ENCODE peak calls at places on chromosome 17, in nine cellular contexts. L is HuH-7.5; K is NCI-H2081; T is AG04449; Y is cardiac muscle cell; W is pulmonary artery endothelial cell; U is kidney tubule cell; N is COLO829; A is activated T-helper 1 cell treated with anti-CD3 and anti-CD28 coated beads, Interleukin-12 subunit alpha, Interleukin-12 subunit beta, Interleukin-2, Interleukin-4 antibody, amounts not matched to agents 30 ng/mL and 10 ng/mL and 1 ng/mL, durations not matched to agents 14 hours and 24 hours and 36 hours. O is an unnamed sample.

GRCh38 chr17:64131606-64132270 is 1.8 kb upstream of the ERN1 start:
- DNase-seq in L (no peak), K (no peak), T (no peak), Y (no peak), W (no peak), U (no peak), N (no peak), A (no peak), O (no peak)

GRCh38 chr17:37744961-37745800 is at the start of gene HNF1B:
- DNase-seq in L (peak), K (no peak), T (no peak), Y (no peak), W (no peak), U (peak), N (no peak), A (no peak), O (no peak)

GRCh38 chr17:1743094-1743452 is 402 bp downstream of the SERPINF2 start:
- DNase-seq in L (no peak), K (no peak), T (no peak), Y (no peak), W (no peak), U (no peak), N (no peak), A (no peak), O (no peak)

GRCh38 chr17:65374966-65375365 is 186.5 kb downstream of the AXIN2 start:
- DNase-seq in L (no peak), K (no peak), T (no peak), Y (no peak), W (no peak), U (no peak), N (no peak), A (no peak), O (no peak)

GRCh38 chr17:38967290-38967738 is at the start of gene FBXO47:
- DNase-seq in L (no peak), K (peak), T (no peak), Y (peak), W (peak), U (peak), N (peak), A (peak), O (no peak)

GRCh38 chr17:79183221-79184158 is 108.9 kb downstream of the ENGASE start:
- DNase-seq in L (no peak), K (no peak), T (no peak), Y (peak), W (no peak), U (peak), N (no peak), A (no peak), O (no peak)

GRCh38 chr17:40901981-40902862 is 17.2 kb upstream of the KRT20 start:
- DNase-seq in L (peak), K (peak), T (no peak), Y (no peak), W (no peak), U (peak), N (peak), A (no peak), O (no peak)

GRCh38 chr17:80025140-80025539 is 10.5 kb downstream of the TBC1D16 start:
- DNase-seq in L (no peak), K (peak), T (no peak), Y (peak), W (no peak), U (peak), N (no peak), A (no peak), O (no peak)

GRCh38 chr17:39921323-39921722 is 2.9 kb upstream of the GSDMB start:
- DNase-seq in L (no peak), K (no peak), T (no peak), Y (no peak), W (no peak), U (no peak), N (no peak), A (no peak), O (no peak)

GRCh38 chr17:6823011-6823442 is 8.5 kb downstream of the TEKT1 start:
- DNase-seq in L (no peak), K (no peak), T (no peak), Y (no peak), W (peak), U (peak), N (peak), A (no peak), O (no peak)

GRCh38 chr17:27478901-27479531 is 22.8 kb downstream of the KSR1 start:
- DNase-seq in L (no peak), K (no peak), T (no peak), Y (no peak), W (no peak), U (no peak), N (no peak), A (no peak), O (no peak)

GRCh38 chr17:60527701-60528100 is 1.7 kb upstream of the APPBP2 start:
- DNase-seq in L (no peak), K (no peak), T (no peak), Y (no peak), W (no peak), U (no peak), N (no peak), A (no peak), O (no peak)

O was measured in glomerular endothelial cell.